ENCODE peak calls at places on chromosomes 1 and 21, in five cellular contexts. X is stimulated activated CD8-positive, alpha-beta memory T cell treated with anti-CD3 and anti-CD28 coated beads, Interleukin-15, amount 100 ng/mL, for 24 hours; I is AG08395; L is ecto neural progenitor cell; P is ovary. G is an unnamed sample.

GRCh38 chr1:12580054-12580887 is 37.7 kb downstream of the DHRS3 start:
- DNase-seq in X (no peak), P (no peak), I (peak; percentile 80), L (no peak), G (no peak)

GRCh38 chr1:66557157-66557556 is 23.2 kb downstream of the SGIP1 start:
- DNase-seq in P (no peak), X (no peak), I (peak; percentile 30), L (no peak), G (no peak)

GRCh38 chr1:245701631-245702030 is 546.8 kb downstream of the KIF26B start:
- DNase-seq in L (no peak), P (no peak), X (no peak), I (no peak), G (no peak)

GRCh38 chr1:114075546-114076249 is 78.0 kb downstream of the SYT6 start:
- DNase-seq in I (no peak), P (no peak), X (no peak), L (no peak), G (no peak)

GRCh38 chr1:35558374-35559316 is 1.0 kb downstream of the NCDN start:
- DNase-seq in L (peak; percentile 66), X (no peak), I (no peak), P (peak; percentile 35), G (no peak)

GRCh38 chr1:175415133-175415712 is 222.6 kb upstream of the KIAA0040 start:
- DNase-seq in I (no peak), L (peak; percentile 51), P (no peak), X (no peak), G (no peak)

GRCh38 chr1:158087320-158087927 is 93.3 kb upstream of the CD1D start:
- DNase-seq in P (peak; percentile 69), X (no peak), I (peak; percentile 86), L (peak; percentile 83), G (peak; percentile 78)

GRCh38 chr21:43667191-43667904 is 8.0 kb downstream of the RRP1B start:
- DNase-seq in L (no peak), I (peak; percentile 29), P (no peak), X (no peak), G (no peak)

GRCh38 chr1:38089712-38090360 is 43.2 kb upstream of the POU3F1 start:
- DNase-seq in I (no peak), L (no peak), X (no peak), P (no peak), G (no peak)

GRCh38 chr1:228022571-228023293 is 15.9 kb downstream of the WNT3A start:
- DNase-seq in L (no peak), I (no peak), P (no peak), X (no peak), G (no peak)

GRCh38 chr1:12626888-12627287 is 8.9 kb upstream of the DHRS3 start:
- DNase-seq in X (no peak), P (no peak), L (no peak), I (no peak), G (no peak)

GRCh38 chr1:205492774-205493173 is 11.7 kb upstream of the CDK18 start:
- DNase-seq in I (no peak), P (no peak), X (no peak), L (no peak), G (no peak)

GRCh38 chr21:41642399-41642798 is 124.5 kb downstream of the RIPK4 start:
- DNase-seq in L (no peak), I (no peak), X (no peak), P (no peak), G (no peak)

GRCh38 chr1:39272027-39272790 is 67.7 kb downstream of the MACF1 start:
- DNase-seq in I (no peak), X (no peak), L (no peak), P (no peak), G (no peak)

GRCh38 chr1:51063121-51063520 is 38.9 kb upstream of the C1orf185 start:
- DNase-seq in I (peak; percentile 82), X (no peak), P (no peak), L (no peak), G (peak; percentile 14)

GRCh38 chr1:18951416-18951815 is 5.1 kb downstream of the IFFO2 start:
- DNase-seq in L (no peak), P (no peak), I (no peak), X (no peak), G (no peak)

GRCh38 chr1:3695326-3696217 is 43.3 kb downstream of the TP73 start:
- DNase-seq in P (peak; percentile 28), L (peak; percentile 80), I (peak; percentile 74), X (peak; percentile 9), G (peak; percentile 4)

GRCh38 chr1:214537219-214537618 is 14.2 kb downstream of the PTPN14 start:
- DNase-seq in L (no peak), P (no peak), X (no peak), I (no peak), G (no peak)

GRCh38 chr1:15919316-15919715 is 56.6 kb downstream of the ZBTB17 start:
- DNase-seq in I (peak; percentile 22), L (no peak), X (no peak), P (no peak), G (no peak)

GRCh38 chr21:34182436-34182835 is 109.1 kb downstream of the MRPS6 start:
- DNase-seq in L (no peak), I (no peak), X (no peak), P (no peak), G (no peak)

GRCh38 chr21:44485796-44486195 is 30.5 kb downstream of the LRRC3 start:
- DNase-seq in X (no peak), L (no peak), I (no peak), P (no peak), G (no peak)

GRCh38 chr21:33058468-33059318 is 11.2 kb upstream of the OLIG1 start:
- DNase-seq in L (no peak), P (no peak), I (no peak), X (no peak), G (no peak)

GRCh38 chr1:200129480-200129879 is 102.0 kb downstream of the NR5A2 start:
- DNase-seq in L (no peak), I (no peak), P (no peak), X (no peak), G (no peak)

GRCh38 chr1:154157520-154158306 is 2.8 kb upstream of the NUP210L start:
- DNase-seq in L (no peak), P (no peak), X (no peak), I (no peak), G (peak; percentile 66)

GRCh38 chr1:239239529-239239928 is 146.8 kb upstream of the CHRM3 start:
- DNase-seq in I (no peak), P (no peak), X (no peak), L (no peak), G (no peak)

GRCh38 chr1:75796376-75797272 is at the start of gene MSH4:
- DNase-seq in X (no peak), L (no peak), I (no peak), P (no peak), G (no peak)

GRCh38 chr1:50702395-50702794 is 257.7 kb downstream of the FAF1 start:
- DNase-seq in I (no peak), X (no peak), L (no peak), P (no peak), G (no peak)

GRCh38 chr21:28325618-28326017 is 667.1 kb downstream of the LTN1 start:
- DNase-seq in L (no peak), I (no peak), P (no peak), X (no peak), G (no peak)

GRCh38 chr1:28642056-28642846 is 616 bp downstream of the TAF12 start:
- DNase-seq in P (no peak), X (no peak), I (peak; percentile 24), L (no peak), G (peak; percentile 13)

GRCh38 chr1:94095112-94095637 is 25.8 kb downstream of the ABCA4 start:
- DNase-seq in I (peak; percentile 75), P (peak; percentile 86), X (no peak), L (no peak), G (no peak)

GRCh38 chr1:54934869-54935268 is 45.6 kb upstream of the TMEM61 start:
- DNase-seq in L (no peak), X (no peak), I (peak; percentile 82), P (no peak), G (peak; percentile 28)

GRCh38 chr1:21570885-21571284 is 61.7 kb downstream of the ALPL start:
- DNase-seq in P (no peak), X (no peak), I (no peak), L (no peak), G (no peak)

GRCh38 chr1:153951801-153952200 is 5.3 kb upstream of the DENND4B start:
- DNase-seq in X (no peak), P (no peak), I (no peak), L (no peak), G (no peak)

GRCh38 chr1:27884182-27884954 is 12.0 kb downstream of the THEMIS2 start:
- DNase-seq in X (no peak), I (no peak), P (no peak), L (no peak), G (no peak)